ENCODE peak calls at places on chromosomes 4 and X, in four cellular contexts. O is AG09319, E is MCF 10A, M is KBM-7. B is an unnamed sample.

GRCh38 chrX:116238093-116238492 is 67.5 kb downstream of the AGTR2 start:
- DNase-seq in O (no peak), E (no peak), M (peak), B (no peak)

GRCh38 chr4:141933978-141934377 is 297.6 kb downstream of the IL15 start:
- DNase-seq in O (no peak), E (peak), M (no peak), B (no peak)

GRCh38 chr4:66558651-66559050 is 888.4 kb upstream of the EPHA5 start:
- DNase-seq in O (no peak), E (no peak), M (no peak), B (no peak)

GRCh38 chrX:153645151-153645550 is 1.9 kb upstream of the DUSP9 start:
- DNase-seq in O (no peak), E (no peak), M (no peak), B (no peak)

GRCh38 chr4:75696036-75696435 is 22.8 kb upstream of the G3BP2 start:
- DNase-seq in O (no peak), E (no peak), M (peak), B (peak)

GRCh38 chr4:163748474-163748873 is 254.0 kb downstream of the TMA16 start:
- DNase-seq in O (no peak), E (peak), M (no peak), B (no peak)

GRCh38 chr4:107391630-107392028 is 328.4 kb downstream of the PAPSS1 start:
- DNase-seq in O (peak), E (no peak), M (no peak), B (no peak)

GRCh38 chrX:96721398-96721797 is 36.8 kb downstream of the DIAPH2 start:
- DNase-seq in O (no peak), E (no peak), M (no peak), B (no peak)

GRCh38 chrX:27491397-27491796 is 28.3 kb upstream of the PPP4R3C start:
- DNase-seq in O (no peak), E (no peak), M (no peak), B (no peak)

GRCh38 chrX:109695637-109696036 is 37.4 kb downstream of the ACSL4 start:
- DNase-seq in O (no peak), E (no peak), M (no peak), B (no peak)

GRCh38 chrX:37755073-37755472 is 24.8 kb upstream of the CYBB start:
- DNase-seq in O (no peak), E (no peak), M (peak), B (peak)